ENCODE peak calls at places on chromosomes 1 and 21, in five cellular contexts. One of them, this sample, is unnamed.
A peak's percentile ranks its signal among the peaks of the same experiment; 100 is the strongest.

GRCh38 chr1:155389831-155390230 is 69.1 kb downstream of the RUSC1 start:
- DNase-seq in OCI-LY7: no peak
- DNase-seq in right atrium auricular region: no peak
- DNase-seq in heart left ventricle: no peak
- DNase-seq in cardiac fibroblast: peak; percentile 67
- DNase-seq in this sample: no peak

GRCh38 chr1:183871142-183871541 is 66.2 kb downstream of the RGL1 start:
- DNase-seq in OCI-LY7: no peak
- DNase-seq in right atrium auricular region: no peak
- DNase-seq in heart left ventricle: no peak
- DNase-seq in cardiac fibroblast: peak; percentile 98
- DNase-seq in this sample: peak; percentile 60

GRCh38 chr1:3652538-3653285 is 396 bp downstream of the TP73 start:
- DNase-seq in OCI-LY7: no peak
- DNase-seq in right atrium auricular region: no peak
- DNase-seq in heart left ventricle: no peak
- DNase-seq in cardiac fibroblast: no peak
- DNase-seq in this sample: no peak

GRCh38 chr1:18631496-18632217 is 1.0 kb downstream of the PAX7 start:
- DNase-seq in OCI-LY7: no peak
- DNase-seq in right atrium auricular region: no peak
- DNase-seq in heart left ventricle: no peak
- DNase-seq in cardiac fibroblast: no peak
- DNase-seq in this sample: no peak

GRCh38 chr1:97739596-97740103 is 181.2 kb downstream of the DPYD start:
- DNase-seq in OCI-LY7: no peak
- DNase-seq in right atrium auricular region: no peak
- DNase-seq in heart left ventricle: no peak
- DNase-seq in cardiac fibroblast: peak; percentile 42
- DNase-seq in this sample: no peak

GRCh38 chr1:184771190-184771691 is 16.6 kb upstream of the EDEM3 start:
- DNase-seq in OCI-LY7: peak; percentile 18
- DNase-seq in right atrium auricular region: no peak
- DNase-seq in heart left ventricle: no peak
- DNase-seq in cardiac fibroblast: no peak
- DNase-seq in this sample: no peak

GRCh38 chr1:242743983-242744780 is 219.7 kb upstream of the PLD5 start:
- DNase-seq in OCI-LY7: no peak
- DNase-seq in right atrium auricular region: no peak
- DNase-seq in heart left ventricle: no peak
- DNase-seq in cardiac fibroblast: no peak
- DNase-seq in this sample: no peak

GRCh38 chr1:63873751-63874150 is 99.9 kb downstream of the ROR1 start:
- DNase-seq in OCI-LY7: no peak
- DNase-seq in right atrium auricular region: no peak
- DNase-seq in heart left ventricle: no peak
- DNase-seq in cardiac fibroblast: peak; percentile 56
- DNase-seq in this sample: peak; percentile 64

GRCh38 chr21:16707274-16707673 is 805.6 kb upstream of the CXADR start:
- DNase-seq in OCI-LY7: no peak
- DNase-seq in right atrium auricular region: no peak
- DNase-seq in heart left ventricle: no peak
- DNase-seq in cardiac fibroblast: no peak
- DNase-seq in this sample: no peak

GRCh38 chr1:193417945-193418744 is 231.7 kb upstream of the B3GALT2 start:
- DNase-seq in OCI-LY7: no peak
- DNase-seq in right atrium auricular region: no peak
- DNase-seq in heart left ventricle: no peak
- DNase-seq in cardiac fibroblast: peak; percentile 67
- DNase-seq in this sample: peak; percentile 18

GRCh38 chr1:168826269-168826668 is 97.3 kb upstream of the DPT start:
- DNase-seq in OCI-LY7: no peak
- DNase-seq in right atrium auricular region: no peak
- DNase-seq in heart left ventricle: no peak
- DNase-seq in cardiac fibroblast: no peak
- DNase-seq in this sample: no peak

GRCh38 chr21:42512346-42513034 is 1.2 kb upstream of the SLC37A1 start:
- DNase-seq in OCI-LY7: no peak
- DNase-seq in right atrium auricular region: peak; percentile 47
- DNase-seq in heart left ventricle: no peak
- DNase-seq in cardiac fibroblast: no peak
- DNase-seq in this sample: no peak

GRCh38 chr1:96510911-96511310 is 210.7 kb upstream of the PTBP2 start:
- DNase-seq in OCI-LY7: no peak
- DNase-seq in right atrium auricular region: no peak
- DNase-seq in heart left ventricle: no peak
- DNase-seq in cardiac fibroblast: no peak
- DNase-seq in this sample: no peak

GRCh38 chr1:6183520-6183989 is 3.4 kb upstream of the CHD5 start:
- DNase-seq in OCI-LY7: peak; percentile 15
- DNase-seq in right atrium auricular region: no peak
- DNase-seq in heart left ventricle: no peak
- DNase-seq in cardiac fibroblast: no peak
- DNase-seq in this sample: no peak

GRCh38 chr1:51236548-51237312 is 657 bp downstream of the RNF11 start:
- DNase-seq in OCI-LY7: peak; percentile 15
- DNase-seq in right atrium auricular region: peak; percentile 66
- DNase-seq in heart left ventricle: peak; percentile 44
- DNase-seq in cardiac fibroblast: peak; percentile 56
- DNase-seq in this sample: peak; percentile 58

GRCh38 chr1:181789395-181789794 is 272.1 kb downstream of the ZNF648 start:
- DNase-seq in OCI-LY7: no peak
- DNase-seq in right atrium auricular region: no peak
- DNase-seq in heart left ventricle: no peak
- DNase-seq in cardiac fibroblast: no peak
- DNase-seq in this sample: no peak

GRCh38 chr1:110464340-110464739 is 13.4 kb downstream of the PROK1 start:
- DNase-seq in OCI-LY7: no peak
- DNase-seq in right atrium auricular region: no peak
- DNase-seq in heart left ventricle: no peak
- DNase-seq in cardiac fibroblast: peak; percentile 49
- DNase-seq in this sample: no peak

GRCh38 chr1:210657806-210658205 is 329.1 kb downstream of the HHAT start:
- DNase-seq in OCI-LY7: no peak
- DNase-seq in right atrium auricular region: no peak
- DNase-seq in heart left ventricle: no peak
- DNase-seq in cardiac fibroblast: no peak
- DNase-seq in this sample: no peak

GRCh38 chr1:204819495-204819894 is 51.2 kb upstream of the NFASC start:
- DNase-seq in OCI-LY7: no peak
- DNase-seq in right atrium auricular region: no peak
- DNase-seq in heart left ventricle: no peak
- DNase-seq in cardiac fibroblast: no peak
- DNase-seq in this sample: no peak

GRCh38 chr1:158248122-158248521 is 6.1 kb upstream of the CD1A start:
- DNase-seq in OCI-LY7: peak; percentile 81
- DNase-seq in right atrium auricular region: no peak
- DNase-seq in heart left ventricle: peak; percentile 11
- DNase-seq in cardiac fibroblast: no peak
- DNase-seq in this sample: no peak

DNA sequence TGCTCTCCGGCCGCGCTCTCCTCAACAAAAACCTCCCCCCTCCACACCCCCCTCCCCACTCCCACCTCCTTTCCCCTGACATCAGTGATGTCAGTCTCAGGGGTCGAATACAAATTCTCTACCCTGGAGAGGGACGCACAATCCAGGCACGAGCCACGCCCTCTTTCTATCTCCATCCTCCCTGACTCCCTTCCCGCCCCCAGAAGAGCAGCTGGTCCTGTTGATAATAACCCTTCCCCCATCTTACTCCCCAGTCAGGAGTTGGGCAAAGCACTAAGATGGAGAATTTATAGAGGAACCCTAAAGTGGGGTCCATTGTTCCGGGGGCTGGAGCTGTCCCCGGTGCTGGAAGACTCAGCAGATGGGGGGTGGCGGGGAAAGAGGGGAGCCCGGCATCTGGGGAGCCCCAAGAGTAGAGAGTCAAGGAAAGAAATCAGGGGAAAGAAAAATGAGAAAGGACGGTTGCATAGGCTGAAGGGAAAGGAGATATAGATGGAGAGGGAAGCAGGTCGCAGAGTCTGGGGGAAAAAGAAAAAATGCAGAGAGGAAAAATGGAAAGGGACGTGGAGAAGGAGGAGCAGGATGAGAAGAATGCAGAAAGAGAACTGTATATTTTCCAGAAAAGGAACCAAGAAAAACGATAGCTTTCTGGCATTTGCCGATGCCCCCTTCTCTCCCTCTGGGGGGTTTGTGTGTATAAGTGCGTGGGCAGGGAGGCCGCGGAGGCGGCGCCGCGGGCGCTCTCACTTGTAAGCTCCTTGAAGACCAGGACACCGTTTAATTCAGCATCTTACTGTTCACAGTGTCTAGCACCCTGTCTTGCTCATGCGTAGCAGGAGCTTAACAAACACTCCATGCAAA is at the start of gene CELF3:
- DNase-seq in OCI-LY7: no peak
- DNase-seq in right atrium auricular region: no peak
- DNase-seq in heart left ventricle: no peak
- DNase-seq in cardiac fibroblast: no peak
- DNase-seq in this sample: no peak
- H3K4me3 ChIP-seq in OCI-LY7: no peak within 1 kb of the TSS
- H3K4me3 ChIP-seq in right atrium auricular region: peak within 1 kb of the TSS; percentile 18
- H3K4me3 ChIP-seq in heart left ventricle: peak within 1 kb of the TSS; percentile 19
- H3K4me3 ChIP-seq in cardiac fibroblast: no peak within 1 kb of the TSS
- H3K4me3 ChIP-seq in this sample: no peak within 1 kb of the TSS

GRCh38 chr1:200838676-200839445 is 33.9 kb upstream of the GPR25 start:
- DNase-seq in OCI-LY7: no peak
- DNase-seq in right atrium auricular region: no peak
- DNase-seq in heart left ventricle: no peak
- DNase-seq in cardiac fibroblast: peak; percentile 75
- DNase-seq in this sample: peak; percentile 43

GRCh38 chr1:200836213-200836612 is 36.6 kb upstream of the GPR25 start:
- DNase-seq in OCI-LY7: no peak
- DNase-seq in right atrium auricular region: no peak
- DNase-seq in heart left ventricle: no peak
- DNase-seq in cardiac fibroblast: no peak
- DNase-seq in this sample: no peak

DNA sequence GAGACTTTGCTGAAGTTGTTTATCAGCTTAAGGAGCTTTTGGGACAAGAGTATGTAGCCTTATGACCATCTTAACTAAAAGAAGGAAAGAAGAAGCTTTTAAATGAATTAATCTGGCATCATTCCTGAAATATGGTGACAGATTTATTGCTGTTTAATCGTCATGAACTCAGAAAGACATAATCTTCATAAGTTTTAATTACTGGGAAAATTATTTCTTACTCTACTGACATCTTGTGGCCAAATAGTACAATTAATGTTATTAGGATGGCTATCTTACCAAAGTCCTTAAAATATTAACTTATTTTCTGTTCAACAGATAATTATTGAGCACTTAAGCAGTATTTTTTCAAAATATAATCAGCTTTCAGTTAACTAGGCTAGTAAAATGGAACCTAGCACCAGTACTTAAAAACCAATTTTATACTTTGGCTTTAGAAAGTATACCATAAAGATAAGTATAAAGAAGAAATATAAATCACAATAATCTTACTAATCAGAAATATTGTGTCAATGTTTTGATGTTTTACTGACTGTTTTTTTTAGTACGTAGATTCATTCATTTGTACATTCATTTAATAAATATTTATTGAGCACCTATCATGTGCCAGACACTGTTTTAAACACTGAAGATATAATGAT is 34.7 kb upstream of the GPR25 start:
- DNase-seq in OCI-LY7: peak; percentile 21
- DNase-seq in right atrium auricular region: no peak
- DNase-seq in heart left ventricle: no peak
- DNase-seq in cardiac fibroblast: peak; percentile 48
- DNase-seq in this sample: no peak
- TF ChIP-seq CTCF in OCI-LY7: peak; percentile 88
- TF ChIP-seq CTCF in right atrium auricular region: peak; percentile 66
- TF ChIP-seq CTCF in heart left ventricle: peak; percentile 42
- TF ChIP-seq CTCF in cardiac fibroblast: peak; percentile 35
- TF ChIP-seq CTCF in this sample: no peak

DNA sequence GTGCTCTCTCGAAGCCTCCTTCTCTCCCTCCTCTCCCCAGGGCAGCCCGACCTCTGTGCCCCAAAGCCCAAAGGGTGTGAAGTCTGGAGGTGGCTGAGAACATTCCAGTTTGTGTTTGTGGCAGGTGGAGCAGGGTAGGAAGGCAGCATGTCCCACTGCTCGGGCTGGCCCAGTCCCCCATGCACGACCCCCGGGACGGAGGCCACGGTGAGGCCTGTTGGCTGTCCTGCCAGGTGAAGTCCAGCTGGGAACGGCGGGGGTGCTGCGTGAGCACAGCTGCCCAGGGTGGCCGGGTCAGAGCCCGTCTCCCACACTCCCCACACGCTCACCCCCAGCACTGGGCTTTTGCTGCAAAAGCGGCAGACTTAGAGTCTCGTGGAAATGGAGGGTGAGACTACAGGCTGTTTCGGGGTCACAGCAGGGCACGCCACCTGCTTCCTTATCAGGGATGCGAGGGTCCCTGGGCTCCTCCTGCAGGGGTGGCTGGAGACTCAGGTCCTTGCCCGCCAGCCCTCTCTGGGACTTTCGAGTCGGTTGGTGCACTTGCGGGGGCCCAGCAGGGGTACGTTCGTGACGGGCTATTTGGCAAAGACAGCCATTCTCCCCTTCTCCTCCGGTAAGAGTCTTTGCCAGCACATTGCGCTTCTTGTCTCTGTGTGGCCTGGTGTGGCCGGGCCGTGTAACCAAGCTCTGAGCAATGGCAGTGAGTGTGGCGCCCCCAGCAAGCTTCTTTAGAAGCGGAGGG is 40.3 kb downstream of the MORN1 start:
- DNase-seq in OCI-LY7: no peak
- DNase-seq in right atrium auricular region: no peak
- DNase-seq in heart left ventricle: no peak
- DNase-seq in cardiac fibroblast: no peak
- DNase-seq in this sample: no peak
- H3K4me3 ChIP-seq in OCI-LY7: no peak overlapping the region
- H3K4me3 ChIP-seq in right atrium auricular region: no peak overlapping the region
- H3K4me3 ChIP-seq in heart left ventricle: no peak overlapping the region
- H3K4me3 ChIP-seq in cardiac fibroblast: no peak overlapping the region
- H3K4me3 ChIP-seq in this sample: no peak overlapping the region

DNA sequence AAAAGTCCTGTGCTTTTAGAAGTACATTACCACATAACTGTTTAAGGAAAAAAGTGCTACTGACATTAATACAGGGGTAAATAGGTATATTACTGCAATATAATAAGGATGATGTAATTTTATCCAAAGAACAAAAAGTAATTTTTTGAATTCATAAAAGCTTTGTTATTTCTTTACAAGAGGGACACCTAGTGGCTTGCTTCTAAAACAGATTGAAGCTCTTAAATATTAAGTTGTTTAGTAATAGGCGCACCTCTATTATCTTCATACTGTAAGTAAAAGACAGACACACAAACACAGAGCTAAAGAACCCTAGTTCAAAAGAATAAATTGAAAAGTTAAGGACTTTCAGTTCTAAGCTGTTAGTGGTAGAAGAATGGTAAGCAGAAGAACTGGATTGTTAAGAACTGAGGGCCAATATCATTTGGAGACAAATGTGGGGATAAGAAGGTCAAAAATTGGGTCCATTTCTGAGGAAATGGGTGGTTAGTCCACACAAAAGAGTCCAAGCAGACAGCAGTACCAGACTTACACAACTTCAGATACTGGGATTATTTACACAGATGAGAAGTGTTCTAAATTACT is 15.4 kb downstream of the ZNHIT6 start:
- DNase-seq in OCI-LY7: no peak
- DNase-seq in right atrium auricular region: no peak
- DNase-seq in heart left ventricle: no peak
- DNase-seq in cardiac fibroblast: peak; percentile 85
- DNase-seq in this sample: peak; percentile 13
- TF ChIP-seq CTCF in OCI-LY7: peak; percentile 75
- TF ChIP-seq CTCF in right atrium auricular region: peak; percentile 67
- TF ChIP-seq CTCF in heart left ventricle: peak; percentile 30
- TF ChIP-seq CTCF in cardiac fibroblast: peak; percentile 35
- TF ChIP-seq CTCF in this sample: peak; percentile 33

GRCh38 chr1:1959840-1960479 is 40.9 kb upstream of the TMEM52 start:
- DNase-seq in OCI-LY7: peak; percentile 76
- DNase-seq in right atrium auricular region: peak; percentile 67
- DNase-seq in heart left ventricle: peak; percentile 83
- DNase-seq in cardiac fibroblast: peak; percentile 77
- DNase-seq in this sample: peak; percentile 52
- H3K4me3 ChIP-seq in OCI-LY7: no peak overlapping the region
- H3K4me3 ChIP-seq in right atrium auricular region: peak overlapping the region; percentile 29
- H3K4me3 ChIP-seq in heart left ventricle: no peak overlapping the region
- H3K4me3 ChIP-seq in cardiac fibroblast: no peak overlapping the region
- H3K4me3 ChIP-seq in this sample: no peak overlapping the region

This sample was measured in brain microvascular endothelial cell.